ENCODE peak calls at places on chromosomes 16 and 17, in eight cellular contexts. One of them, this sample, is unnamed.

GRCh38 chr17:72518810-72519597 is 398.2 kb downstream of the SOX9 start:
- DNase-seq in left kidney: peak; percentile 90
- DNase-seq in right cardiac atrium: no peak
- DNase-seq in activated CD4-positive, alpha-beta T cell treated with anti-CD3 and anti-CD28 coated beads, Interleukin-2, amount 50 U/mL, for 1 hour: no peak
- DNase-seq in mesendoderm: no peak
- DNase-seq in Daoy: peak; percentile 40
- DNase-seq in transverse colon: peak; percentile 73
- DNase-seq in NCI-H2171 treated with DMSO at 0.1 percent for 48 hours: no peak
- DNase-seq in this sample: peak; percentile 66

GRCh38 chr17:21242026-21242700 is 11.0 kb downstream of the NATD1 start:
- DNase-seq in left kidney: peak; percentile 21
- DNase-seq in right cardiac atrium: peak; percentile 50
- DNase-seq in activated CD4-positive, alpha-beta T cell treated with anti-CD3 and anti-CD28 coated beads, Interleukin-2, amount 50 U/mL, for 1 hour: no peak
- DNase-seq in mesendoderm: no peak
- DNase-seq in Daoy: no peak
- DNase-seq in transverse colon: no peak
- DNase-seq in NCI-H2171 treated with DMSO at 0.1 percent for 48 hours: no peak
- DNase-seq in this sample: no peak

GRCh38 chr16:85557976-85558589 is 55.0 kb upstream of the GSE1 start:
- DNase-seq in left kidney: peak; percentile 91
- DNase-seq in right cardiac atrium: no peak
- DNase-seq in activated CD4-positive, alpha-beta T cell treated with anti-CD3 and anti-CD28 coated beads, Interleukin-2, amount 50 U/mL, for 1 hour: no peak
- DNase-seq in mesendoderm: peak; percentile 59
- DNase-seq in Daoy: no peak
- DNase-seq in transverse colon: peak; percentile 81
- DNase-seq in NCI-H2171 treated with DMSO at 0.1 percent for 48 hours: peak; percentile 98
- DNase-seq in this sample: no peak

GRCh38 chr17:7352910-7353635 is 1.1 kb downstream of the KCTD11 start:
- DNase-seq in left kidney: no peak
- DNase-seq in right cardiac atrium: peak; percentile 74
- DNase-seq in activated CD4-positive, alpha-beta T cell treated with anti-CD3 and anti-CD28 coated beads, Interleukin-2, amount 50 U/mL, for 1 hour: no peak
- DNase-seq in mesendoderm: no peak
- DNase-seq in Daoy: no peak
- DNase-seq in transverse colon: peak; percentile 11
- DNase-seq in NCI-H2171 treated with DMSO at 0.1 percent for 48 hours: no peak
- DNase-seq in this sample: peak; percentile 70

GRCh38 chr16:81627024-81627423 is 152.1 kb upstream of the PLCG2 start:
- DNase-seq in left kidney: no peak
- DNase-seq in right cardiac atrium: no peak
- DNase-seq in activated CD4-positive, alpha-beta T cell treated with anti-CD3 and anti-CD28 coated beads, Interleukin-2, amount 50 U/mL, for 1 hour: no peak
- DNase-seq in mesendoderm: no peak
- DNase-seq in Daoy: peak; percentile 32
- DNase-seq in transverse colon: no peak
- DNase-seq in NCI-H2171 treated with DMSO at 0.1 percent for 48 hours: no peak
- DNase-seq in this sample: no peak

GRCh38 chr17:40448639-40449261 is 5.5 kb downstream of the IGFBP4 start:
- DNase-seq in left kidney: no peak
- DNase-seq in right cardiac atrium: no peak
- DNase-seq in activated CD4-positive, alpha-beta T cell treated with anti-CD3 and anti-CD28 coated beads, Interleukin-2, amount 50 U/mL, for 1 hour: no peak
- DNase-seq in mesendoderm: no peak
- DNase-seq in Daoy: no peak
- DNase-seq in transverse colon: peak; percentile 84
- DNase-seq in NCI-H2171 treated with DMSO at 0.1 percent for 48 hours: no peak
- DNase-seq in this sample: peak; percentile 76

GRCh38 chr17:46121165-46121764 is 72.0 kb downstream of the KANSL1 start:
- DNase-seq in left kidney: no peak
- DNase-seq in right cardiac atrium: no peak
- DNase-seq in activated CD4-positive, alpha-beta T cell treated with anti-CD3 and anti-CD28 coated beads, Interleukin-2, amount 50 U/mL, for 1 hour: no peak
- DNase-seq in mesendoderm: no peak
- DNase-seq in Daoy: no peak
- DNase-seq in transverse colon: no peak
- DNase-seq in NCI-H2171 treated with DMSO at 0.1 percent for 48 hours: no peak
- DNase-seq in this sample: no peak

GRCh38 chr16:70789231-70789926 is 11.6 kb downstream of the VAC14 start:
- DNase-seq in left kidney: peak; percentile 80
- DNase-seq in right cardiac atrium: peak; percentile 80
- DNase-seq in activated CD4-positive, alpha-beta T cell treated with anti-CD3 and anti-CD28 coated beads, Interleukin-2, amount 50 U/mL, for 1 hour: no peak
- DNase-seq in mesendoderm: no peak
- DNase-seq in Daoy: peak; percentile 59
- DNase-seq in transverse colon: peak; percentile 30
- DNase-seq in NCI-H2171 treated with DMSO at 0.1 percent for 48 hours: no peak
- DNase-seq in this sample: no peak

GRCh38 chr17:40322417-40323315 is 13.7 kb downstream of the RARA start:
- DNase-seq in left kidney: peak; percentile 92
- DNase-seq in right cardiac atrium: peak; percentile 88
- DNase-seq in activated CD4-positive, alpha-beta T cell treated with anti-CD3 and anti-CD28 coated beads, Interleukin-2, amount 50 U/mL, for 1 hour: peak; percentile 86
- DNase-seq in mesendoderm: peak; percentile 90
- DNase-seq in Daoy: peak; percentile 91
- DNase-seq in transverse colon: peak; percentile 83
- DNase-seq in NCI-H2171 treated with DMSO at 0.1 percent for 48 hours: peak; percentile 50
- DNase-seq in this sample: peak; percentile 89